ENCODE peak calls at places on chromosome 6, in nine cellular contexts. One of them, this sample, is unnamed.

GRCh38 chr6:107699191-107700015 is 124.7 kb downstream of the SCML4 start:
- DNase-seq in psoas muscle: no peak
- DNase-seq in colonic mucosa: no peak
- DNase-seq in globus pallidus: no peak
- DNase-seq in non-pigmented ciliary epithelial cell: no peak
- DNase-seq in M059J: no peak
- DNase-seq in kidney tubule cell: no peak
- DNase-seq in Right ventricle myocardium superior: no peak
- DNase-seq in CD4-positive, alpha-beta T cell: no peak
- DNase-seq in this sample: no peak

GRCh38 chr6:46850781-46851180 is 57.6 kb downstream of the MEP1A start:
- DNase-seq in psoas muscle: no peak
- DNase-seq in colonic mucosa: no peak
- DNase-seq in globus pallidus: no peak
- DNase-seq in non-pigmented ciliary epithelial cell: no peak
- DNase-seq in M059J: peak; percentile 90
- DNase-seq in kidney tubule cell: no peak
- DNase-seq in Right ventricle myocardium superior: no peak
- DNase-seq in CD4-positive, alpha-beta T cell: no peak
- DNase-seq in this sample: no peak

GRCh38 chr6:2619651-2620050 is 131.1 kb downstream of the MYLK4 start:
- DNase-seq in psoas muscle: no peak
- DNase-seq in colonic mucosa: no peak
- DNase-seq in globus pallidus: no peak
- DNase-seq in non-pigmented ciliary epithelial cell: no peak
- DNase-seq in M059J: no peak
- DNase-seq in kidney tubule cell: no peak
- DNase-seq in Right ventricle myocardium superior: no peak
- DNase-seq in CD4-positive, alpha-beta T cell: no peak
- DNase-seq in this sample: no peak

GRCh38 chr6:168450921-168451320 is 9.9 kb downstream of the SMOC2 start:
- DNase-seq in psoas muscle: no peak
- DNase-seq in colonic mucosa: no peak
- DNase-seq in globus pallidus: no peak
- DNase-seq in non-pigmented ciliary epithelial cell: no peak
- DNase-seq in M059J: no peak
- DNase-seq in kidney tubule cell: no peak
- DNase-seq in Right ventricle myocardium superior: no peak
- DNase-seq in CD4-positive, alpha-beta T cell: no peak
- DNase-seq in this sample: peak; percentile 21

GRCh38 chr6:106974337-106974998 is at the start of gene CD24:
- DNase-seq in psoas muscle: no peak
- DNase-seq in colonic mucosa: peak; percentile 82
- DNase-seq in globus pallidus: no peak
- DNase-seq in non-pigmented ciliary epithelial cell: no peak
- DNase-seq in M059J: peak; percentile 66
- DNase-seq in kidney tubule cell: peak; percentile 85
- DNase-seq in Right ventricle myocardium superior: peak; percentile 43
- DNase-seq in CD4-positive, alpha-beta T cell: no peak
- DNase-seq in this sample: peak; percentile 39

GRCh38 chr6:27332692-27333641 is 20.9 kb upstream of the POM121L2 start:
- DNase-seq in psoas muscle: no peak
- DNase-seq in colonic mucosa: no peak
- DNase-seq in globus pallidus: peak; percentile 21
- DNase-seq in non-pigmented ciliary epithelial cell: peak; percentile 60
- DNase-seq in M059J: peak; percentile 58
- DNase-seq in kidney tubule cell: peak; percentile 87
- DNase-seq in Right ventricle myocardium superior: no peak
- DNase-seq in CD4-positive, alpha-beta T cell: peak; percentile 21
- DNase-seq in this sample: peak; percentile 7

GRCh38 chr6:100370265-100370664 is 94.5 kb downstream of the SIM1 start:
- DNase-seq in psoas muscle: no peak
- DNase-seq in colonic mucosa: no peak
- DNase-seq in globus pallidus: no peak
- DNase-seq in non-pigmented ciliary epithelial cell: no peak
- DNase-seq in M059J: peak; percentile 35
- DNase-seq in kidney tubule cell: no peak
- DNase-seq in Right ventricle myocardium superior: no peak
- DNase-seq in CD4-positive, alpha-beta T cell: no peak
- DNase-seq in this sample: no peak

GRCh38 chr6:37516920-37517405 is 17.3 kb upstream of the CCDC167 start:
- DNase-seq in psoas muscle: no peak
- DNase-seq in colonic mucosa: no peak
- DNase-seq in globus pallidus: no peak
- DNase-seq in non-pigmented ciliary epithelial cell: no peak
- DNase-seq in M059J: peak; percentile 41
- DNase-seq in kidney tubule cell: no peak
- DNase-seq in Right ventricle myocardium superior: no peak
- DNase-seq in CD4-positive, alpha-beta T cell: no peak
- DNase-seq in this sample: peak; percentile 31

GRCh38 chr6:107064579-107065065 is 36.6 kb downstream of the MTRES1 start:
- DNase-seq in psoas muscle: no peak
- DNase-seq in colonic mucosa: peak; percentile 25
- DNase-seq in globus pallidus: no peak
- DNase-seq in non-pigmented ciliary epithelial cell: peak; percentile 64
- DNase-seq in M059J: peak; percentile 94
- DNase-seq in kidney tubule cell: peak; percentile 93
- DNase-seq in Right ventricle myocardium superior: no peak
- DNase-seq in CD4-positive, alpha-beta T cell: no peak
- DNase-seq in this sample: peak; percentile 33

GRCh38 chr6:167817729-167818128 is 9.0 kb upstream of the AFDN start:
- DNase-seq in psoas muscle: no peak
- DNase-seq in colonic mucosa: no peak
- DNase-seq in globus pallidus: no peak
- DNase-seq in non-pigmented ciliary epithelial cell: no peak
- DNase-seq in M059J: no peak
- DNase-seq in kidney tubule cell: peak; percentile 82
- DNase-seq in Right ventricle myocardium superior: no peak
- DNase-seq in CD4-positive, alpha-beta T cell: no peak
- DNase-seq in this sample: no peak

GRCh38 chr6:78909391-78909790 is 42.0 kb downstream of the IRAK1BP1 start:
- DNase-seq in psoas muscle: no peak
- DNase-seq in colonic mucosa: no peak
- DNase-seq in globus pallidus: peak; percentile 11
- DNase-seq in non-pigmented ciliary epithelial cell: peak; percentile 41
- DNase-seq in M059J: no peak
- DNase-seq in kidney tubule cell: no peak
- DNase-seq in Right ventricle myocardium superior: no peak
- DNase-seq in CD4-positive, alpha-beta T cell: no peak
- DNase-seq in this sample: no peak

GRCh38 chr6:2765896-2766766 is 938 bp downstream of the WRNIP1 start:
- DNase-seq in psoas muscle: peak; percentile 77
- DNase-seq in colonic mucosa: peak; percentile 58
- DNase-seq in globus pallidus: no peak
- DNase-seq in non-pigmented ciliary epithelial cell: no peak
- DNase-seq in M059J: peak; percentile 62
- DNase-seq in kidney tubule cell: peak; percentile 55
- DNase-seq in Right ventricle myocardium superior: peak; percentile 70
- DNase-seq in CD4-positive, alpha-beta T cell: peak; percentile 23
- DNase-seq in this sample: peak; percentile 45

GRCh38 chr6:88179692-88180091 is 13.5 kb upstream of the CNR1 start:
- DNase-seq in psoas muscle: no peak
- DNase-seq in colonic mucosa: no peak
- DNase-seq in globus pallidus: no peak
- DNase-seq in non-pigmented ciliary epithelial cell: no peak
- DNase-seq in M059J: no peak
- DNase-seq in kidney tubule cell: no peak
- DNase-seq in Right ventricle myocardium superior: no peak
- DNase-seq in CD4-positive, alpha-beta T cell: no peak
- DNase-seq in this sample: no peak

GRCh38 chr6:33634203-33634727 is 13.1 kb downstream of the ITPR3 start:
- DNase-seq in psoas muscle: no peak
- DNase-seq in colonic mucosa: no peak
- DNase-seq in globus pallidus: no peak
- DNase-seq in non-pigmented ciliary epithelial cell: no peak
- DNase-seq in M059J: no peak
- DNase-seq in kidney tubule cell: peak; percentile 33
- DNase-seq in Right ventricle myocardium superior: no peak
- DNase-seq in CD4-positive, alpha-beta T cell: no peak
- DNase-seq in this sample: peak; percentile 34

GRCh38 chr6:136923954-136924291 is 1.8 kb downstream of the SLC35D3 start:
- DNase-seq in psoas muscle: no peak
- DNase-seq in colonic mucosa: no peak
- DNase-seq in globus pallidus: no peak
- DNase-seq in non-pigmented ciliary epithelial cell: no peak
- DNase-seq in M059J: no peak
- DNase-seq in kidney tubule cell: no peak
- DNase-seq in Right ventricle myocardium superior: no peak
- DNase-seq in CD4-positive, alpha-beta T cell: no peak
- DNase-seq in this sample: no peak

GRCh38 chr6:168247456-168248147 is 72.0 kb downstream of the DACT2 start:
- DNase-seq in psoas muscle: peak; percentile 64
- DNase-seq in colonic mucosa: peak; percentile 84
- DNase-seq in globus pallidus: peak; percentile 35
- DNase-seq in non-pigmented ciliary epithelial cell: no peak
- DNase-seq in M059J: peak; percentile 13
- DNase-seq in kidney tubule cell: peak; percentile 37
- DNase-seq in Right ventricle myocardium superior: no peak
- DNase-seq in CD4-positive, alpha-beta T cell: no peak
- DNase-seq in this sample: peak; percentile 78

GRCh38 chr6:44431118-44431725 is 43.7 kb downstream of the CDC5L start:
- DNase-seq in psoas muscle: no peak
- DNase-seq in colonic mucosa: peak; percentile 71
- DNase-seq in globus pallidus: peak; percentile 60
- DNase-seq in non-pigmented ciliary epithelial cell: peak; percentile 28
- DNase-seq in M059J: peak; percentile 74
- DNase-seq in kidney tubule cell: peak; percentile 58
- DNase-seq in Right ventricle myocardium superior: no peak
- DNase-seq in CD4-positive, alpha-beta T cell: no peak
- DNase-seq in this sample: peak; percentile 58

GRCh38 chr6:117947234-117947633 is 40.2 kb downstream of the SLC35F1 start:
- DNase-seq in psoas muscle: no peak
- DNase-seq in colonic mucosa: no peak
- DNase-seq in globus pallidus: no peak
- DNase-seq in non-pigmented ciliary epithelial cell: no peak
- DNase-seq in M059J: no peak
- DNase-seq in kidney tubule cell: no peak
- DNase-seq in Right ventricle myocardium superior: no peak
- DNase-seq in CD4-positive, alpha-beta T cell: no peak
- DNase-seq in this sample: no peak

GRCh38 chr6:26249709-26249958 is 115.4 kb upstream of the BTN3A2 start:
- DNase-seq in psoas muscle: no peak
- DNase-seq in colonic mucosa: peak; percentile 48
- DNase-seq in globus pallidus: peak; percentile 29
- DNase-seq in non-pigmented ciliary epithelial cell: no peak
- DNase-seq in M059J: no peak
- DNase-seq in kidney tubule cell: no peak
- DNase-seq in Right ventricle myocardium superior: no peak
- DNase-seq in CD4-positive, alpha-beta T cell: peak; percentile 22
- DNase-seq in this sample: no peak

GRCh38 chr6:12263403-12263802 is 26.8 kb upstream of the EDN1 start:
- DNase-seq in psoas muscle: no peak
- DNase-seq in colonic mucosa: no peak
- DNase-seq in globus pallidus: no peak
- DNase-seq in non-pigmented ciliary epithelial cell: no peak
- DNase-seq in M059J: no peak
- DNase-seq in kidney tubule cell: no peak
- DNase-seq in Right ventricle myocardium superior: no peak
- DNase-seq in CD4-positive, alpha-beta T cell: no peak
- DNase-seq in this sample: peak; percentile 25

GRCh38 chr6:38591451-38591850 is 48.3 kb downstream of the BTBD9 start:
- DNase-seq in psoas muscle: no peak
- DNase-seq in colonic mucosa: no peak
- DNase-seq in globus pallidus: no peak
- DNase-seq in non-pigmented ciliary epithelial cell: no peak
- DNase-seq in M059J: no peak
- DNase-seq in kidney tubule cell: no peak
- DNase-seq in Right ventricle myocardium superior: no peak
- DNase-seq in CD4-positive, alpha-beta T cell: no peak
- DNase-seq in this sample: no peak

GRCh38 chr6:134864558-134864957 is 85.3 kb downstream of the ALDH8A1 start:
- DNase-seq in psoas muscle: no peak
- DNase-seq in colonic mucosa: no peak
- DNase-seq in globus pallidus: no peak
- DNase-seq in non-pigmented ciliary epithelial cell: no peak
- DNase-seq in M059J: no peak
- DNase-seq in kidney tubule cell: no peak
- DNase-seq in Right ventricle myocardium superior: no peak
- DNase-seq in CD4-positive, alpha-beta T cell: no peak
- DNase-seq in this sample: no peak

GRCh38 chr6:84432616-84433015 is 205.2 kb upstream of the CEP162 start:
- DNase-seq in psoas muscle: no peak
- DNase-seq in colonic mucosa: no peak
- DNase-seq in globus pallidus: no peak
- DNase-seq in non-pigmented ciliary epithelial cell: no peak
- DNase-seq in M059J: no peak
- DNase-seq in kidney tubule cell: no peak
- DNase-seq in Right ventricle myocardium superior: no peak
- DNase-seq in CD4-positive, alpha-beta T cell: no peak
- DNase-seq in this sample: no peak

GRCh38 chr6:90739339-90739738 is 152.5 kb upstream of the MAP3K7 start:
- DNase-seq in psoas muscle: no peak
- DNase-seq in colonic mucosa: no peak
- DNase-seq in globus pallidus: no peak
- DNase-seq in non-pigmented ciliary epithelial cell: no peak
- DNase-seq in M059J: no peak
- DNase-seq in kidney tubule cell: no peak
- DNase-seq in Right ventricle myocardium superior: no peak
- DNase-seq in CD4-positive, alpha-beta T cell: no peak
- DNase-seq in this sample: no peak

GRCh38 chr6:108556864-108557493 is 3.7 kb upstream of the FOXO3 start:
- DNase-seq in psoas muscle: no peak
- DNase-seq in colonic mucosa: no peak
- DNase-seq in globus pallidus: no peak
- DNase-seq in non-pigmented ciliary epithelial cell: no peak
- DNase-seq in M059J: peak; percentile 61
- DNase-seq in kidney tubule cell: no peak
- DNase-seq in Right ventricle myocardium superior: no peak
- DNase-seq in CD4-positive, alpha-beta T cell: no peak
- DNase-seq in this sample: no peak

GRCh38 chr6:134073156-134073555 is 20.7 kb upstream of the SLC2A12 start:
- DNase-seq in psoas muscle: no peak
- DNase-seq in colonic mucosa: no peak
- DNase-seq in globus pallidus: no peak
- DNase-seq in non-pigmented ciliary epithelial cell: no peak
- DNase-seq in M059J: no peak
- DNase-seq in kidney tubule cell: peak; percentile 77
- DNase-seq in Right ventricle myocardium superior: no peak
- DNase-seq in CD4-positive, alpha-beta T cell: no peak
- DNase-seq in this sample: no peak

GRCh38 chr6:153167026-153167891 is 36.2 kb upstream of the RGS17 start:
- DNase-seq in psoas muscle: no peak
- DNase-seq in colonic mucosa: no peak
- DNase-seq in globus pallidus: no peak
- DNase-seq in non-pigmented ciliary epithelial cell: peak; percentile 68
- DNase-seq in M059J: peak; percentile 86
- DNase-seq in kidney tubule cell: peak; percentile 90
- DNase-seq in Right ventricle myocardium superior: no peak
- DNase-seq in CD4-positive, alpha-beta T cell: no peak
- DNase-seq in this sample: no peak

GRCh38 chr6:16683524-16684194 is 77.6 kb downstream of the ATXN1 start:
- DNase-seq in psoas muscle: peak; percentile 57
- DNase-seq in colonic mucosa: peak; percentile 37
- DNase-seq in globus pallidus: no peak
- DNase-seq in non-pigmented ciliary epithelial cell: peak; percentile 57
- DNase-seq in M059J: peak; percentile 99
- DNase-seq in kidney tubule cell: peak; percentile 93
- DNase-seq in Right ventricle myocardium superior: no peak
- DNase-seq in CD4-positive, alpha-beta T cell: no peak
- DNase-seq in this sample: peak; percentile 63

GRCh38 chr6:44531447-44532015 is 144.0 kb downstream of the CDC5L start:
- DNase-seq in psoas muscle: no peak
- DNase-seq in colonic mucosa: no peak
- DNase-seq in globus pallidus: peak; percentile 42
- DNase-seq in non-pigmented ciliary epithelial cell: no peak
- DNase-seq in M059J: no peak
- DNase-seq in kidney tubule cell: no peak
- DNase-seq in Right ventricle myocardium superior: no peak
- DNase-seq in CD4-positive, alpha-beta T cell: no peak
- DNase-seq in this sample: no peak

GRCh38 chr6:22095886-22096285 is 200.9 kb downstream of the PRL start:
- DNase-seq in psoas muscle: no peak
- DNase-seq in colonic mucosa: no peak
- DNase-seq in globus pallidus: no peak
- DNase-seq in non-pigmented ciliary epithelial cell: no peak
- DNase-seq in M059J: no peak
- DNase-seq in kidney tubule cell: no peak
- DNase-seq in Right ventricle myocardium superior: no peak
- DNase-seq in CD4-positive, alpha-beta T cell: no peak
- DNase-seq in this sample: no peak

This sample was measured in small intestine.